ENCODE peak calls at places on chromosomes 16 and 17, in six cellular contexts. G, W, I, Q, A and P are unnamed samples.

GRCh38 chr17:16931318-16932060 is 40.4 kb downstream of the TNFRSF13B start:
- DNase-seq in Q (no peak), W (no peak), G (no peak), A (peak; percentile 51), I (no peak), P (no peak)

GRCh38 chr16:79097781-79098180 is 502.8 kb downstream of the MAF start:
- DNase-seq in Q (no peak), W (no peak), A (no peak), I (no peak), G (no peak), P (no peak)

GRCh38 chr17:9195346-9195870 is 174.1 kb downstream of the NTN1 start:
- DNase-seq in Q (no peak), W (no peak), G (no peak), I (no peak), A (no peak), P (no peak)

GRCh38 chr16:28495098-28495793 is 803 bp downstream of the APOBR start:
- DNase-seq in Q (no peak), A (no peak), G (no peak), I (no peak), W (no peak), P (no peak)

GRCh38 chr17:9566067-9566466 is 9.6 kb downstream of the STX8 start:
- DNase-seq in G (no peak), I (no peak), Q (no peak), A (no peak), W (no peak), P (no peak)

GRCh38 chr17:39036009-39036408 is 68.8 kb upstream of the FBXO47 start:
- DNase-seq in W (no peak), G (no peak), Q (no peak), A (no peak), I (no peak), P (no peak)

GRCh38 chr17:10875984-10876555 is 38.2 kb upstream of the PIRT start:
- DNase-seq in G (no peak), Q (peak; percentile 78), W (peak; percentile 21), I (peak; percentile 62), A (no peak), P (peak; percentile 38)

GRCh38 chr17:17403899-17404576 is 72.8 kb upstream of the MED9 start:
- DNase-seq in A (no peak), I (no peak), Q (peak; percentile 60), G (no peak), W (no peak), P (no peak)

GRCh38 chr17:31594416-31594815 is 202.9 kb downstream of the RAB11FIP4 start:
- DNase-seq in G (no peak), A (no peak), I (no peak), Q (no peak), W (no peak), P (no peak)

GRCh38 chr16:85331685-85332084 is 219.4 kb upstream of the CIBAR2 start:
- DNase-seq in W (no peak), Q (no peak), A (no peak), G (no peak), I (no peak), P (no peak)

GRCh38 chr17:82231562-82232321 is 2.9 kb downstream of the SLC16A3 start:
- DNase-seq in Q (no peak), A (peak; percentile 93), G (no peak), W (peak; percentile 76), I (no peak), P (no peak)

GRCh38 chr16:86288716-86289294 is 221.5 kb upstream of the FOXF1 start:
- DNase-seq in W (no peak), G (no peak), Q (peak; percentile 23), A (no peak), I (no peak), P (no peak)

GRCh38 chr17:46977750-46978488 is 1.1 kb downstream of the RPRML start:
- DNase-seq in G (no peak), A (no peak), Q (peak; percentile 44), W (no peak), I (no peak), P (no peak)

GRCh38 chr17:40824015-40824832 is 1.8 kb upstream of the KRT10 start:
- DNase-seq in W (no peak), A (no peak), Q (no peak), G (no peak), I (no peak), P (no peak)

GRCh38 chr16:58883131-58883530 is 149.0 kb upstream of the GOT2 start:
- DNase-seq in G (no peak), A (no peak), I (no peak), W (no peak), Q (no peak), P (no peak)

GRCh38 chr16:89019511-89019910 is 42.5 kb upstream of the CBFA2T3 start:
- DNase-seq in A (peak; percentile 52), Q (no peak), W (no peak), I (no peak), G (no peak), P (no peak)

GRCh38 chr17:38546396-38546795 is 59.4 kb downstream of the SRCIN1 start:
- DNase-seq in G (no peak), W (no peak), Q (no peak), A (no peak), I (no peak), P (no peak)

GRCh38 chr16:74868501-74868900 is 93.9 kb upstream of the FA2H start:
- DNase-seq in I (no peak), G (no peak), Q (no peak), W (peak; percentile 16), A (no peak), P (no peak)

GRCh38 chr16:56606688-56607618 is 1.4 kb upstream of the MT2A start:
- DNase-seq in W (peak; percentile 81), I (no peak), A (peak; percentile 95), G (peak; percentile 77), Q (no peak), P (peak; percentile 82)

GRCh38 chr16:67661101-67661661 is 421 bp downstream of the PARD6A start:
- DNase-seq in A (peak; percentile 73), I (no peak), W (no peak), Q (peak; percentile 59), G (no peak), P (no peak)

GRCh38 chr17:74042744-74043486 is 160.6 kb upstream of the RPL38 start:
- DNase-seq in W (no peak), Q (no peak), G (peak; percentile 52), I (peak; percentile 90), A (peak; percentile 70), P (no peak)

GRCh38 chr17:39376434-39376833 is 25.0 kb downstream of the FBXL20 start:
- DNase-seq in G (no peak), A (no peak), W (no peak), I (no peak), Q (no peak), P (no peak)

GRCh38 chr17:78387982-78388941 is 9.8 kb downstream of the PGS1 start:
- DNase-seq in W (peak; percentile 65), I (peak; percentile 45), A (peak; percentile 87), G (no peak), Q (no peak), P (no peak)

GRCh38 chr16:53091508-53092211 is 36.9 kb downstream of the CHD9 start:
- DNase-seq in W (peak; percentile 71), G (no peak), A (peak; percentile 85), I (peak; percentile 93), Q (peak; percentile 71), P (no peak)

GRCh38 chr17:5898406-5898805 is 171.8 kb upstream of the WSCD1 start:
- DNase-seq in Q (no peak), I (no peak), G (no peak), W (no peak), A (no peak), P (no peak)

GRCh38 chr17:22459331-22459952 is 767.1 kb downstream of the KCNJ18 start:
- DNase-seq in W (no peak), I (no peak), Q (no peak), G (no peak), A (no peak), P (no peak)

GRCh38 chr17:67942810-67943209 is 53.5 kb downstream of the C17orf58 start:
- DNase-seq in Q (no peak), A (no peak), I (no peak), W (no peak), G (no peak), P (no peak)

GRCh38 chr17:65403129-65403528 is 158.3 kb downstream of the AXIN2 start:
- DNase-seq in G (no peak), I (no peak), W (no peak), Q (peak; percentile 21), A (no peak), P (no peak)

GRCh38 chr17:5500804-5501391 is 14.5 kb downstream of the MIS12 start:
- DNase-seq in A (peak; percentile 91), Q (peak; percentile 97), W (peak; percentile 67), G (peak; percentile 41), I (peak; percentile 88), P (no peak)

GRCh38 chr17:11997147-11997971 is at the start of gene ZNF18:
- DNase-seq in Q (peak; percentile 98), A (peak; percentile 98), I (peak; percentile 95), W (peak; percentile 96), G (peak; percentile 89), P (peak; percentile 89)
- TF ChIP-seq CTCF in Q (no peak), A (no peak), I (no peak), W (no peak), G (no peak), P (no peak)

GRCh38 chr17:45740553-45741330 is 43.4 kb upstream of the CRHR1 start:
- DNase-seq in W (peak; percentile 47), Q (peak; percentile 65), I (peak; percentile 92), A (peak; percentile 25), G (no peak), P (no peak)
- TF ChIP-seq CTCF in W (no peak), Q (no peak), I (no peak), A (no peak), G (no peak), P (no peak)

GRCh38 chr17:72600934-72601333 is 480.1 kb downstream of the SOX9 start:
- DNase-seq in A (no peak), I (no peak), G (no peak), W (no peak), Q (no peak), P (no peak)

GRCh38 chr17:72603346-72604242 is 482.8 kb downstream of the SOX9 start:
- DNase-seq in I (no peak), A (no peak), G (no peak), Q (no peak), W (no peak), P (no peak)

GRCh38 chr17:72604518-72604917 is 483.7 kb downstream of the SOX9 start:
- DNase-seq in Q (no peak), G (no peak), A (no peak), I (no peak), W (no peak), P (no peak)

GRCh38 chr17:72605543-72605942 is 484.7 kb downstream of the SOX9 start:
- DNase-seq in I (no peak), Q (no peak), A (no peak), G (no peak), W (no peak), P (no peak)

GRCh38 chr17:72602517-72603345 is 481.9 kb downstream of the SOX9 start:
- DNase-seq in Q (no peak), G (no peak), W (no peak), I (no peak), A (no peak), P (no peak)
- TF ChIP-seq CTCF in Q (no peak), G (no peak), W (no peak), I (no peak), A (no peak), P (no peak)

DNA sequence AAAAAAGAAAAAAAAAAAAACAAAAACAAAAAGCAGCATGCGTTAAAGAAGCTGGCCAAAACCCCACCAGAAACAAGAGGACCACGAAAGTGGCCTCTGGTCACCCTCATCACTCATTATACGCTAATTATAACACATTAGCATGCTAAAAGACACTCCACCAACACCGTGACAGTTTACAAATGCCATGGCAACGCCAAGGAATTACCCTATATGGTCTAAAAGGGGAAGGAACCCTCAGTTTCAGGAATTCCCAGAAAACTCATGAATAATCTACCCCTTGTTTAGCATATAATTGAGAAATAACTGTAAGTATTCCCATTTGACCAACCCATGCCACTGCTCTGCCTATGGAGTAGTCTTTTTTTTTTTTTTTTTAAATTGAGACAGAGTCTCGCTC is 77.6 kb downstream of the EMP2 start:
- DNase-seq in W (no peak), Q (no peak), G (no peak), I (no peak), A (no peak), P (no peak)
- TF ChIP-seq CTCF in W (no peak), Q (no peak), G (no peak), I (no peak), A (no peak), P (no peak)